ENCODE peak calls at places on chromosome 12, in six cellular contexts. M is H1, R is GM12878, T is ovary, O is transverse colon, Y is A549. H is an unnamed sample.

GRCh38 chr12:17079251-17079909 is 473.4 kb upstream of the LMO3 start:
- DNase-seq in R (no peak), M (no peak), T (no peak), O (no peak), Y (no peak), H (no peak)

GRCh38 chr12:13304924-13305323 is 108.4 kb downstream of the EMP1 start:
- DNase-seq in O (no peak), T (no peak), M (no peak), R (no peak), Y (no peak), H (no peak)

GRCh38 chr12:76685246-76685678 is 78.7 kb upstream of the ZDHHC17 start:
- DNase-seq in T (peak; percentile 13), R (no peak), O (peak; percentile 10), M (no peak), Y (no peak), H (no peak)

GRCh38 chr12:25482637-25483036 is 70.4 kb downstream of the LMNTD1 start:
- DNase-seq in O (no peak), Y (no peak), T (no peak), R (no peak), M (no peak), H (no peak)

GRCh38 chr12:94875525-94875924 is 128.0 kb downstream of the NDUFA12 start:
- DNase-seq in Y (peak; percentile 49), O (no peak), T (no peak), R (peak; percentile 86), M (no peak), H (no peak)

GRCh38 chr12:98053202-98053601 is 462.2 kb upstream of the TMPO start:
- DNase-seq in R (no peak), O (no peak), T (no peak), M (no peak), Y (no peak), H (no peak)

GRCh38 chr12:8157484-8158198 is 826 bp downstream of the ZNF705A start:
- DNase-seq in T (no peak), R (no peak), Y (no peak), O (no peak), M (no peak), H (no peak)

GRCh38 chr12:64625243-64626077 is 15.2 kb downstream of the RASSF3 start:
- DNase-seq in M (no peak), Y (peak; percentile 76), O (peak; percentile 54), T (no peak), R (peak; percentile 78), H (peak; percentile 23)

GRCh38 chr12:60173213-60174170 is 577.7 kb downstream of the SLC16A7 start:
- DNase-seq in T (no peak), O (no peak), M (no peak), R (no peak), Y (no peak), H (no peak)

GRCh38 chr12:90075685-90076084 is 367.0 kb upstream of the ATP2B1 start:
- DNase-seq in R (no peak), Y (no peak), T (no peak), M (no peak), O (no peak), H (no peak)

GRCh38 chr12:54300732-54301427 is at the start of gene NFE2:
- DNase-seq in Y (peak; percentile 63), R (no peak), O (peak; percentile 54), T (no peak), M (peak; percentile 85), H (no peak)

GRCh38 chr12:130301577-130301976 is 36.1 kb upstream of the PIWIL1 start:
- DNase-seq in T (no peak), Y (no peak), O (no peak), M (no peak), R (no peak), H (no peak)

GRCh38 chr12:54277823-54278276 is 2.1 kb downstream of the CBX5 start:
- DNase-seq in M (no peak), O (no peak), Y (no peak), R (no peak), T (no peak), H (no peak)

GRCh38 chr12:104515899-104516298 is 59.2 kb downstream of the CHST11 start:
- DNase-seq in O (no peak), Y (no peak), T (no peak), R (no peak), M (no peak), H (no peak)

GRCh38 chr12:13450231-13451080 is 253.9 kb downstream of the EMP1 start:
- DNase-seq in O (no peak), T (no peak), M (no peak), Y (no peak), R (no peak), H (no peak)

GRCh38 chr12:49487605-49488004 is 51.2 kb upstream of the KCNH3 start:
- DNase-seq in M (no peak), R (peak; percentile 13), T (no peak), Y (no peak), O (no peak), H (no peak)

GRCh38 chr12:56297400-56297799 is 2.7 kb downstream of the CS start:
- DNase-seq in Y (no peak), M (no peak), T (no peak), R (no peak), O (no peak), H (no peak)

GRCh38 chr12:56299308-56299852 is 750 bp downstream of the CS start:
- DNase-seq in T (no peak), Y (no peak), O (peak; percentile 51), R (no peak), M (peak; percentile 46), H (no peak)

GRCh38 chr12:56300644-56301464 is 724 bp upstream of the CS start:
- DNase-seq in T (peak; percentile 36), O (no peak), R (no peak), M (peak; percentile 46), Y (no peak), H (no peak)

GRCh38 chr12:56298828-56299227 is 1.3 kb downstream of the CS start:
- DNase-seq in R (no peak), O (no peak), T (no peak), Y (no peak), M (no peak), H (no peak)

GRCh38 chr12:56299853-56300643 is at the start of gene CS:
- DNase-seq in Y (peak; percentile 94), M (peak; percentile 97), R (peak; percentile 71), T (peak; percentile 98), O (peak; percentile 99), H (peak; percentile 98)
- TF ChIP-seq EP300 in Y (no peak), M (no peak), R (no peak), T (no peak), O (peak; percentile 32), H (no peak)

GRCh38 chr12:1306817-1307216 is 287.6 kb downstream of the FBXL14 start:
- DNase-seq in R (no peak), M (no peak), T (no peak), O (no peak), Y (no peak), H (no peak)

GRCh38 chr12:1306096-1306495 is 288.3 kb downstream of the FBXL14 start:
- DNase-seq in R (no peak), Y (no peak), O (no peak), T (no peak), M (no peak), H (no peak)

GRCh38 chr12:1300460-1300859 is 293.9 kb downstream of the FBXL14 start:
- DNase-seq in T (no peak), O (no peak), R (no peak), M (no peak), Y (no peak), H (no peak)

GRCh38 chr12:1305063-1305434 is 289.3 kb downstream of the FBXL14 start:
- DNase-seq in R (no peak), O (no peak), Y (no peak), T (no peak), M (no peak), H (no peak)

GRCh38 chr12:1302471-1302870 is 291.9 kb downstream of the FBXL14 start:
- DNase-seq in R (no peak), O (no peak), T (no peak), Y (no peak), M (no peak), H (no peak)
- H3K4me1 ChIP-seq in R (no peaks in the 10 kb centered on the region), O (peaks cover 6% of the 10 kb centered on the region), T (no peaks in the 10 kb centered on the region), Y (no peaks in the 10 kb centered on the region), M (no peaks in the 10 kb centered on the region), H (peaks cover 24% of the 10 kb centered on the region)

DNA sequence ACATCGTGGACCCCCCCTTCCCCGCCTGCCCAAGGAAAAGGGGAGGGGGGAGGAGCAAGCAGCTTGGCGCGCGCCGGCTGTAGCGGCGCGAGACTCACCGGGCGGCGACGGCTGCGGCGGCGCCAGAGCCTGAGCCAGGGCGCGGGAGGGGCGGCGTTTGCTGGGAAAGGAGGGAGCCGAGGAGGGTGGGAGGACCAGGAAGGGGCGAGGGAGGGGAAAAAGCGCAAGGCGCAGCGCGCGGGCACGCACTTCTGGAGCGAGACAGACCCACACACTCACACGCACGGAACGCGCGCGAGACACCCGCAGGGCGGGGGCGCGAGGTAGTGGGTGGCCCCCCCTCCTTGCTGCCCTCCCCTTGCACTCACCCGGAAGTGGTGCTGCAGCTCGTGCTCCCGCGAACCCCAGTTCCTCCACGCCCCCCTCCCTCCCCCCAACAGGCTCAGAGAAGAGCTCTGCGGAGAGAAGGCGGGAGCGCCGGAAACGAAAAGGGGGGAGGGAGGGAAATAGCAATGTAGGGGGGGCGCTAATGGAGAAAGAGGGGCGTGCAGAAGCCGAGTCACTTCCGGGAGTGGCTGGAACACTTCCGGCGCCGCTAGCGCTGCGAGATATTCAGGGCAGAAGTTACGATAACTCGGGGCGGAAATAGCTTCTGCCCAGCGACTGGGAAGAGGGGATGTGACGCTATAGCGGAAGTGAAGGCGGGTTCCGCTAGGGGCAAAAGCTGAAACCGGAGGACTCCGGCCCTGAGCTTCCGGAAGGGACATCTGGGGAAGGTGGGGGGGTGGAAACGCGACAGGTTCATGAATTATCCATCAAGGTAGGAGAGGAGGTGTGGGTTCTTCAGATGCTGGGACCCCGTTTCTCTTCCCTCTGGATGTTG is at the start of gene ZNF384:
- DNase-seq in M (peak; percentile 89), O (peak; percentile 98), T (peak; percentile 96), Y (peak; percentile 100), R (peak; percentile 97), H (peak; percentile 94)
- TF ChIP-seq POLR2A in M (no peak), O (peak; percentile 72), T (peak; percentile 56), Y (peak; percentile 59), R (peak; percentile 88), H (no peak)

GRCh38 chr12:91858186-91858585 is 287.5 kb downstream of the BTG1 start:
- DNase-seq in T (no peak), Y (no peak), M (no peak), R (no peak), O (no peak), H (no peak)

GRCh38 chr12:91852646-91853045 is 293.0 kb downstream of the BTG1 start:
- DNase-seq in T (no peak), Y (no peak), R (no peak), O (no peak), M (no peak), H (no peak)

GRCh38 chr12:91851741-91852477 is 293.7 kb downstream of the BTG1 start:
- DNase-seq in Y (no peak), O (no peak), T (no peak), R (no peak), M (no peak), H (no peak)

GRCh38 chr12:91853350-91854127 is 292.1 kb downstream of the BTG1 start:
- DNase-seq in Y (no peak), O (no peak), M (no peak), T (no peak), R (no peak), H (no peak)

DNA sequence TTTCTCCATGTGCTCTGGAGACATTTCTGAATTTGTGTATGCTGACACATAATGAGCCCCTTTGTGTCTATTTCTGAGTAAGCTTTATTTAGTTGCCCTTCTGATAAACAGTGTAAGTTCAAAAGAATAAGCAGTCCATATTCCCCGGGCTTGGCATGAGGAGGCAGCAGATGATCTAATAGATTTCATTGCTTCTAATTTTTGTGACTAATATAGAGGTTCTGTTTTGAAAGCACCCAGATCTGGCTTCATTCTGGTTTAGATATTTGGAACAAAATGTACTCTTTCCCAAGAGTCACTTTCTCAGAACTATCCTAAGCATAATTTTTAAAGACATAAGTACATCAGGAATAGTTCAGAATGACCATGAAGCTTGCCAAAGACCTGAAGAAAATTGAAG is 290.9 kb downstream of the BTG1 start:
- DNase-seq in T (no peak), Y (no peak), O (no peak), M (no peak), R (no peak), H (no peak)
- TF ChIP-seq EP300 in T (peak; percentile 44), Y (no peak), O (no peak), M (no peak), R (no peak), H (peak; percentile 96)

H was measured in tibial nerve.